ENCODE peak calls at places on chromosomes 6 and 20, in six cellular contexts. One of them, this sample, is unnamed.

GRCh38 chr20:56343861-56344381 is 14.9 kb upstream of the FAM210B start:
- DNase-seq in colonic mucosa: no peak
- DNase-seq in fibroblast of mammary gland: peak; percentile 46
- DNase-seq in thoracic aorta: no peak
- DNase-seq in OCI-LY7: no peak
- DNase-seq in fibroblast of the aortic adventitia: peak; percentile 46
- DNase-seq in this sample: peak; percentile 43

GRCh38 chr20:3804254-3804751 is 8.2 kb downstream of the CDC25B start:
- DNase-seq in colonic mucosa: no peak
- DNase-seq in fibroblast of mammary gland: no peak
- DNase-seq in thoracic aorta: no peak
- DNase-seq in OCI-LY7: no peak
- DNase-seq in fibroblast of the aortic adventitia: no peak
- DNase-seq in this sample: peak; percentile 77

GRCh38 chr6:81640891-81641290 is 111.6 kb downstream of the TENT5A start:
- DNase-seq in colonic mucosa: no peak
- DNase-seq in fibroblast of mammary gland: no peak
- DNase-seq in thoracic aorta: no peak
- DNase-seq in OCI-LY7: no peak
- DNase-seq in fibroblast of the aortic adventitia: no peak
- DNase-seq in this sample: no peak

GRCh38 chr6:136382676-136383075 is 93.0 kb upstream of the BCLAF1 start:
- DNase-seq in colonic mucosa: no peak
- DNase-seq in fibroblast of mammary gland: no peak
- DNase-seq in thoracic aorta: no peak
- DNase-seq in OCI-LY7: no peak
- DNase-seq in fibroblast of the aortic adventitia: no peak
- DNase-seq in this sample: no peak

GRCh38 chr6:119368917-119369316 is 19.4 kb upstream of the MAN1A1 start:
- DNase-seq in colonic mucosa: no peak
- DNase-seq in fibroblast of mammary gland: no peak
- DNase-seq in thoracic aorta: no peak
- DNase-seq in OCI-LY7: no peak
- DNase-seq in fibroblast of the aortic adventitia: no peak
- DNase-seq in this sample: peak; percentile 20

GRCh38 chr20:26135325-26136110 is 438.9 kb upstream of the ZNF337 start:
- DNase-seq in colonic mucosa: no peak
- DNase-seq in fibroblast of mammary gland: no peak
- DNase-seq in thoracic aorta: no peak
- DNase-seq in OCI-LY7: no peak
- DNase-seq in fibroblast of the aortic adventitia: no peak
- DNase-seq in this sample: no peak

GRCh38 chr6:33904050-33904827 is 100.4 kb upstream of the MLN start:
- DNase-seq in colonic mucosa: peak; percentile 50
- DNase-seq in fibroblast of mammary gland: no peak
- DNase-seq in thoracic aorta: no peak
- DNase-seq in OCI-LY7: no peak
- DNase-seq in fibroblast of the aortic adventitia: no peak
- DNase-seq in this sample: no peak

GRCh38 chr20:53623454-53624206 is 30.0 kb upstream of the ZNF217 start:
- DNase-seq in colonic mucosa: peak; percentile 84
- DNase-seq in fibroblast of mammary gland: peak; percentile 85
- DNase-seq in thoracic aorta: no peak
- DNase-seq in OCI-LY7: peak; percentile 59
- DNase-seq in fibroblast of the aortic adventitia: peak; percentile 78
- DNase-seq in this sample: peak; percentile 69

GRCh38 chr6:22747576-22747975 is 178.2 kb downstream of the HDGFL1 start:
- DNase-seq in colonic mucosa: no peak
- DNase-seq in fibroblast of mammary gland: no peak
- DNase-seq in thoracic aorta: no peak
- DNase-seq in OCI-LY7: no peak
- DNase-seq in fibroblast of the aortic adventitia: no peak
- DNase-seq in this sample: no peak

GRCh38 chr6:125444234-125444949 is 142.6 kb upstream of the HDDC2 start:
- DNase-seq in colonic mucosa: no peak
- DNase-seq in fibroblast of mammary gland: peak; percentile 1
- DNase-seq in thoracic aorta: no peak
- DNase-seq in OCI-LY7: no peak
- DNase-seq in fibroblast of the aortic adventitia: no peak
- DNase-seq in this sample: no peak

GRCh38 chr6:134092449-134092848 is 40.0 kb upstream of the SLC2A12 start:
- DNase-seq in colonic mucosa: no peak
- DNase-seq in fibroblast of mammary gland: no peak
- DNase-seq in thoracic aorta: no peak
- DNase-seq in OCI-LY7: no peak
- DNase-seq in fibroblast of the aortic adventitia: no peak
- DNase-seq in this sample: no peak

GRCh38 chr20:2757001-2757400 is 43.4 kb downstream of the CPXM1 start:
- DNase-seq in colonic mucosa: no peak
- DNase-seq in fibroblast of mammary gland: no peak
- DNase-seq in thoracic aorta: no peak
- DNase-seq in OCI-LY7: no peak
- DNase-seq in fibroblast of the aortic adventitia: no peak
- DNase-seq in this sample: no peak

GRCh38 chr20:45913105-45913504 is 1.1 kb upstream of the PLTP start:
- DNase-seq in colonic mucosa: no peak
- DNase-seq in fibroblast of mammary gland: peak; percentile 22
- DNase-seq in thoracic aorta: no peak
- DNase-seq in OCI-LY7: no peak
- DNase-seq in fibroblast of the aortic adventitia: no peak
- DNase-seq in this sample: peak; percentile 51
- H3K4me3 ChIP-seq in colonic mucosa: no peak overlapping the region
- H3K4me3 ChIP-seq in fibroblast of mammary gland: no peak overlapping the region
- H3K4me3 ChIP-seq in thoracic aorta: no peak overlapping the region
- H3K4me3 ChIP-seq in OCI-LY7: no peak overlapping the region
- H3K4me3 ChIP-seq in fibroblast of the aortic adventitia: no peak overlapping the region
- H3K4me3 ChIP-seq in this sample: no peak overlapping the region

GRCh38 chr6:158768396-158768795 is 50.8 kb downstream of the EZR start:
- DNase-seq in colonic mucosa: no peak
- DNase-seq in fibroblast of mammary gland: no peak
- DNase-seq in thoracic aorta: no peak
- DNase-seq in OCI-LY7: no peak
- DNase-seq in fibroblast of the aortic adventitia: no peak
- DNase-seq in this sample: no peak

GRCh38 chr6:158770948-158771347 is 48.2 kb downstream of the EZR start:
- DNase-seq in colonic mucosa: no peak
- DNase-seq in fibroblast of mammary gland: no peak
- DNase-seq in thoracic aorta: no peak
- DNase-seq in OCI-LY7: no peak
- DNase-seq in fibroblast of the aortic adventitia: no peak
- DNase-seq in this sample: no peak

GRCh38 chr6:158770533-158770932 is 48.6 kb downstream of the EZR start:
- DNase-seq in colonic mucosa: no peak
- DNase-seq in fibroblast of mammary gland: no peak
- DNase-seq in thoracic aorta: no peak
- DNase-seq in OCI-LY7: no peak
- DNase-seq in fibroblast of the aortic adventitia: peak; percentile 12
- DNase-seq in this sample: no peak

GRCh38 chr6:158769228-158769627 is 49.9 kb downstream of the EZR start:
- DNase-seq in colonic mucosa: no peak
- DNase-seq in fibroblast of mammary gland: no peak
- DNase-seq in thoracic aorta: no peak
- DNase-seq in OCI-LY7: no peak
- DNase-seq in fibroblast of the aortic adventitia: no peak
- DNase-seq in this sample: no peak

GRCh38 chr6:158769696-158770446 is 49.3 kb downstream of the EZR start:
- DNase-seq in colonic mucosa: no peak
- DNase-seq in fibroblast of mammary gland: no peak
- DNase-seq in thoracic aorta: no peak
- DNase-seq in OCI-LY7: no peak
- DNase-seq in fibroblast of the aortic adventitia: no peak
- DNase-seq in this sample: no peak
- TF ChIP-seq CTCF in colonic mucosa: no peak
- TF ChIP-seq CTCF in fibroblast of mammary gland: no peak
- TF ChIP-seq CTCF in thoracic aorta: no peak
- TF ChIP-seq CTCF in OCI-LY7: no peak
- TF ChIP-seq CTCF in fibroblast of the aortic adventitia: no peak
- TF ChIP-seq CTCF in this sample: no peak

GRCh38 chr6:157609556-157609955 is 213.5 kb upstream of the SNX9 start:
- DNase-seq in colonic mucosa: no peak
- DNase-seq in fibroblast of mammary gland: no peak
- DNase-seq in thoracic aorta: no peak
- DNase-seq in OCI-LY7: no peak
- DNase-seq in fibroblast of the aortic adventitia: no peak
- DNase-seq in this sample: no peak
- H3K4me3 ChIP-seq in colonic mucosa: no peak overlapping the region
- H3K4me3 ChIP-seq in fibroblast of mammary gland: no peak overlapping the region
- H3K4me3 ChIP-seq in thoracic aorta: no peak overlapping the region
- H3K4me3 ChIP-seq in OCI-LY7: no peak overlapping the region
- H3K4me3 ChIP-seq in fibroblast of the aortic adventitia: no peak overlapping the region
- H3K4me3 ChIP-seq in this sample: no peak overlapping the region

GRCh38 chr6:14858808-14859207 is 387.1 kb upstream of the JARID2 start:
- DNase-seq in colonic mucosa: no peak
- DNase-seq in fibroblast of mammary gland: no peak
- DNase-seq in thoracic aorta: no peak
- DNase-seq in OCI-LY7: no peak
- DNase-seq in fibroblast of the aortic adventitia: no peak
- DNase-seq in this sample: no peak

GRCh38 chr6:14857501-14857900 is 388.4 kb upstream of the JARID2 start:
- DNase-seq in colonic mucosa: no peak
- DNase-seq in fibroblast of mammary gland: no peak
- DNase-seq in thoracic aorta: no peak
- DNase-seq in OCI-LY7: no peak
- DNase-seq in fibroblast of the aortic adventitia: no peak
- DNase-seq in this sample: no peak

GRCh38 chr6:14852375-14852774 is 393.5 kb upstream of the JARID2 start:
- DNase-seq in colonic mucosa: no peak
- DNase-seq in fibroblast of mammary gland: no peak
- DNase-seq in thoracic aorta: no peak
- DNase-seq in OCI-LY7: no peak
- DNase-seq in fibroblast of the aortic adventitia: no peak
- DNase-seq in this sample: no peak

GRCh38 chr6:14851286-14851685 is 394.6 kb upstream of the JARID2 start:
- DNase-seq in colonic mucosa: no peak
- DNase-seq in fibroblast of mammary gland: peak; percentile 6
- DNase-seq in thoracic aorta: no peak
- DNase-seq in OCI-LY7: no peak
- DNase-seq in fibroblast of the aortic adventitia: no peak
- DNase-seq in this sample: no peak

DNA sequence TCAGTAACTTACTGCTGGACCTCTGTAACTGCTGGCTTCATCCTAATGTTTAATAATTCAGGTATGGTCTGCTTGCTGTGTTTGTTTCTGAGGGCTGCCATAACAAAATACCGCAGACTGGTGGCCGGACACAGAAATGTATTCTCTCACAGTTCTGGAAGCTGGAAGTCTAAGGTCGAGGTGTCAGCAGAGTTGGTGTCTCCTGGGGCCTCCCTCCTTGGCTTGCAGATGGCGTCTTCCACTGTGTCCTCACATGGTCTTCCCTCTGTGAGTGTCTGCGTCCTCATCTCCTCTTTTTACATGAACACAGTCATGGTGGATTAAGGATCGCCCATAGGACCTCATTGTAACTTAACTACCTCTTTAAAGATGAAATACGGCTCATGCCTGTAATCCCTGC is 389.7 kb upstream of the JARID2 start:
- DNase-seq in colonic mucosa: no peak
- DNase-seq in fibroblast of mammary gland: no peak
- DNase-seq in thoracic aorta: no peak
- DNase-seq in OCI-LY7: no peak
- DNase-seq in fibroblast of the aortic adventitia: no peak
- DNase-seq in this sample: no peak
- TF ChIP-seq CTCF in colonic mucosa: no peak
- TF ChIP-seq CTCF in fibroblast of mammary gland: no peak
- TF ChIP-seq CTCF in thoracic aorta: no peak
- TF ChIP-seq CTCF in OCI-LY7: no peak
- TF ChIP-seq CTCF in fibroblast of the aortic adventitia: no peak
- TF ChIP-seq CTCF in this sample: no peak

GRCh38 chr6:133041020-133041419 is 200.1 kb upstream of the EYA4 start:
- DNase-seq in colonic mucosa: no peak
- DNase-seq in fibroblast of mammary gland: no peak
- DNase-seq in thoracic aorta: no peak
- DNase-seq in OCI-LY7: no peak
- DNase-seq in fibroblast of the aortic adventitia: no peak
- DNase-seq in this sample: no peak
- H3K4me3 ChIP-seq in colonic mucosa: no peak overlapping the region
- H3K4me3 ChIP-seq in fibroblast of mammary gland: no peak overlapping the region
- H3K4me3 ChIP-seq in thoracic aorta: no peak overlapping the region
- H3K4me3 ChIP-seq in OCI-LY7: no peak overlapping the region
- H3K4me3 ChIP-seq in fibroblast of the aortic adventitia: no peak overlapping the region
- H3K4me3 ChIP-seq in this sample: no peak overlapping the region

GRCh38 chr20:62706857-62707256 is 1.8 kb upstream of the NTSR1 start:
- DNase-seq in colonic mucosa: no peak
- DNase-seq in fibroblast of mammary gland: no peak
- DNase-seq in thoracic aorta: no peak
- DNase-seq in OCI-LY7: no peak
- DNase-seq in fibroblast of the aortic adventitia: no peak
- DNase-seq in this sample: no peak
- TF ChIP-seq CTCF in colonic mucosa: no peak
- TF ChIP-seq CTCF in fibroblast of mammary gland: no peak
- TF ChIP-seq CTCF in thoracic aorta: no peak
- TF ChIP-seq CTCF in OCI-LY7: no peak
- TF ChIP-seq CTCF in fibroblast of the aortic adventitia: no peak
- TF ChIP-seq CTCF in this sample: no peak

DNA sequence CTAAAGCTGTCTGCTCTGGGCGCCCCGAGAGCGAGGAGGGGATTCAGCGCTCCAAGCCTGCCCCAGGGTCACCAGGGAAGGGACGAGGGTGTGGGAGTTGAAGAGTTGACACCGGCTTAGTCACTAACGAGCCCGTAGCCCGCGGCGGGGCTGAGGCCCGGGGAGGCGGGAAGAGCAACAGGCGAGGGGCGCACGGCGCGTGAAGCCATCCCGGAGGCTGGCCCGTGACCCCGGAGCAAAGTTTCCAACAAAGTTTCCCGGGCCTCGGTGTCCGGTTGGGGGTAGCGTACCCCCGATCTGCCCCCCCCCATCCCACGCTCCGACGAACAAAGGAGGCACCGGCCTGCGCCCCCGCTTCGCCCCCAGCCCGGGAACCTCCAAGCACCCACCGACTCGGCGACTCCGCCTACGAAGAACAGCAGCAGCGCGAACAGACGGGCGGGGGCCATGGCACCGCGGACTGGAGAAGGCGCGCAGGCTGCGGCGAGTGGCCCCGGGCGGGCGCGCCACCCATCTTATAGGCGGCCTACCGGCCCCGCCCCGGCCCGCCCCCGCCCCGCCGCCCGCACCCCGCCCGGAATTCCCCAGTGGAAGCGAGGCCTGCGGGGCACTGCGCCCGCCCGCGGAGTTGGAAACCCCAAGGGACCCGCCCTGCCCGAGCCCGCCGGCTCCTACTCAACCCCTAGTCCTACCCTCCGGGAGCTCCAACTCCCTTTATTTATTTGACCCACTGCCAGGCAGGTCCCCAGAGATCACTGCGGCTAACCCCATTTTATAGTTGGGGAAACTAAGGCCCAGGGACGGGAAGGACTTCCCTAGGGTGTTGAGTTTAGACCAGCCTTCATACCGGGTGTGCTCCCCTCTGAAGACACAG is at the start of gene SDC4:
- DNase-seq in colonic mucosa: peak; percentile 83
- DNase-seq in fibroblast of mammary gland: peak; percentile 45
- DNase-seq in thoracic aorta: no peak
- DNase-seq in OCI-LY7: no peak
- DNase-seq in fibroblast of the aortic adventitia: peak; percentile 60
- DNase-seq in this sample: peak; percentile 78
- H3K4me3 ChIP-seq in colonic mucosa: peak within 1 kb of the TSS; percentile 79
- H3K4me3 ChIP-seq in fibroblast of mammary gland: peak within 1 kb of the TSS; percentile 82
- H3K4me3 ChIP-seq in thoracic aorta: peak within 1 kb of the TSS; percentile 85
- H3K4me3 ChIP-seq in OCI-LY7: no peak within 1 kb of the TSS
- H3K4me3 ChIP-seq in fibroblast of the aortic adventitia: peak within 1 kb of the TSS; percentile 87
- H3K4me3 ChIP-seq in this sample: peak within 1 kb of the TSS; percentile 63

GRCh38 chr6:3887150-3887700 is 38.1 kb downstream of the FAM50B start:
- DNase-seq in colonic mucosa: no peak
- DNase-seq in fibroblast of mammary gland: peak; percentile 63
- DNase-seq in thoracic aorta: no peak
- DNase-seq in OCI-LY7: no peak
- DNase-seq in fibroblast of the aortic adventitia: peak; percentile 66
- DNase-seq in this sample: peak; percentile 49
- TF ChIP-seq CTCF in colonic mucosa: peak; percentile 28
- TF ChIP-seq CTCF in fibroblast of mammary gland: peak; percentile 63
- TF ChIP-seq CTCF in thoracic aorta: peak; percentile 34
- TF ChIP-seq CTCF in OCI-LY7: peak; percentile 44
- TF ChIP-seq CTCF in fibroblast of the aortic adventitia: peak; percentile 48
- TF ChIP-seq CTCF in this sample: peak; percentile 58

GRCh38 chr6:26401389-26401986 is 587 bp upstream of the BTN3A1 start:
- DNase-seq in colonic mucosa: no peak
- DNase-seq in fibroblast of mammary gland: no peak
- DNase-seq in thoracic aorta: no peak
- DNase-seq in OCI-LY7: peak; percentile 23
- DNase-seq in fibroblast of the aortic adventitia: no peak
- DNase-seq in this sample: no peak
- H3K4me3 ChIP-seq in colonic mucosa: peak overlapping the region; percentile 36
- H3K4me3 ChIP-seq in fibroblast of mammary gland: peak overlapping the region; percentile 74
- H3K4me3 ChIP-seq in thoracic aorta: peak overlapping the region; percentile 75
- H3K4me3 ChIP-seq in OCI-LY7: peak overlapping the region; percentile 82
- H3K4me3 ChIP-seq in fibroblast of the aortic adventitia: peak overlapping the region; percentile 27
- H3K4me3 ChIP-seq in this sample: peak overlapping the region; percentile 85